ENCODE peak calls at places on chromosomes 12 and 14, in five cellular contexts. R is type B pancreatic cell; N is stimulated activated CD4-positive, alpha-beta T cell treated with anti-CD3 and anti-CD28 coated beads, Interleukin-1b, Interleukin-23, amount 100 ng/mL, for 24 hours; H is ovary; G is H54. I is an unnamed sample.

GRCh38 chr14:96682401-96682800 is 114.8 kb upstream of the VRK1 start:
- DNase-seq in R (no peak), N (no peak), H (no peak), G (no peak), I (no peak)

GRCh38 chr12:109872-110271 is 43.3 kb downstream of the IQSEC3 start:
- DNase-seq in R (no peak), N (no peak), H (no peak), G (no peak), I (no peak)

GRCh38 chr12:108214486-108214885 is 85.4 kb downstream of the WSCD2 start:
- DNase-seq in R (no peak), N (no peak), H (no peak), G (peak), I (no peak)

GRCh38 chr14:35317820-35318219 is 25.6 kb downstream of the PSMA6 start:
- DNase-seq in R (no peak), N (no peak), H (no peak), G (no peak), I (no peak)

GRCh38 chr12:2666411-2666810 is 128.4 kb upstream of the FKBP4 start:
- DNase-seq in R (no peak), N (no peak), H (no peak), G (no peak), I (no peak)

GRCh38 chr12:30000401-30000800 is 216.7 kb upstream of the TMTC1 start:
- DNase-seq in R (no peak), N (no peak), H (no peak), G (no peak), I (no peak)

GRCh38 chr12:56474389-56474788 is 6.0 kb downstream of the SPRYD4 start:
- DNase-seq in R (no peak), N (no peak), H (no peak), G (no peak), I (no peak)

GRCh38 chr14:90547250-90547649 is 150.4 kb downstream of the CALM1 start:
- DNase-seq in R (no peak), N (no peak), H (no peak), G (no peak), I (no peak)

GRCh38 chr12:120760349-120761245 is 35.0 kb downstream of the ACADS start:
- DNase-seq in R (no peak), N (no peak), H (no peak), G (no peak), I (no peak)

GRCh38 chr12:119835068-119835467 is 42.1 kb downstream of the CIT start:
- DNase-seq in R (no peak), N (no peak), H (no peak), G (no peak), I (no peak)

GRCh38 chr14:72243309-72243708 is 311.1 kb downstream of the RGS6 start:
- DNase-seq in R (no peak), N (no peak), H (no peak), G (no peak), I (no peak)

GRCh38 chr12:120183211-120183631 is 11.3 kb downstream of the GCN1 start:
- DNase-seq in R (no peak), N (no peak), H (no peak), G (no peak), I (no peak)

GRCh38 chr12:101297661-101298060 is 17.8 kb downstream of the UTP20 start:
- DNase-seq in R (no peak), N (no peak), H (no peak), G (no peak), I (no peak)

GRCh38 chr12:54565658-54566552 is 16.5 kb downstream of the PDE1B start:
- DNase-seq in R (no peak), N (no peak), H (no peak), G (no peak), I (no peak)

GRCh38 chr14:24066490-24067132 is 4.8 kb upstream of the CPNE6 start:
- DNase-seq in R (no peak), N (no peak), H (no peak), G (no peak), I (no peak)

GRCh38 chr12:109720152-109720855 is 6.7 kb downstream of the FAM222A start:
- DNase-seq in R (no peak), N (no peak), H (no peak), G (no peak), I (no peak)

GRCh38 chr12:44774815-44775411 is 101.2 kb downstream of the NELL2 start:
- DNase-seq in R (no peak), N (peak), H (no peak), G (peak), I (no peak)

GRCh38 chr12:124162151-124163110 is 132.5 kb upstream of the RFLNA start:
- DNase-seq in R (no peak), N (no peak), H (no peak), G (no peak), I (no peak)

I was measured in activated gamma-delta T cell.